ENCODE peak calls at places on chromosomes 13 and 19, in six cellular contexts. One of them, this sample, is unnamed. For H3K4me1, the result is how much of the 10 kb centered on the place peaks cover.

GRCh38 chr19:9306443-9306842 is 3.2 kb downstream of the ZNF699 start:
- DNase-seq in psoas muscle: no peak
- DNase-seq in upper lobe of left lung: no peak
- DNase-seq in heart right ventricle: no peak
- DNase-seq in colonic mucosa: no peak
- DNase-seq in GM23338: no peak
- DNase-seq in this sample: no peak

GRCh38 chr13:49436890-49437289 is 7.0 kb downstream of the CAB39L start:
- DNase-seq in heart right ventricle: peak
- DNase-seq in psoas muscle: peak
- DNase-seq in GM23338: no peak
- DNase-seq in upper lobe of left lung: no peak
- DNase-seq in colonic mucosa: no peak
- DNase-seq in this sample: no peak

GRCh38 chr19:40611096-40611495 is 9.9 kb downstream of the LTBP4 start:
- DNase-seq in heart right ventricle: no peak
- DNase-seq in upper lobe of left lung: peak
- DNase-seq in colonic mucosa: peak
- DNase-seq in GM23338: no peak
- DNase-seq in psoas muscle: no peak
- DNase-seq in this sample: peak

GRCh38 chr13:103876571-103876970 is 810.4 kb upstream of the SLC10A2 start:
- DNase-seq in GM23338: no peak
- DNase-seq in colonic mucosa: no peak
- DNase-seq in upper lobe of left lung: no peak
- DNase-seq in psoas muscle: no peak
- DNase-seq in heart right ventricle: no peak
- DNase-seq in this sample: no peak

GRCh38 chr19:5141926-5142724 is 173.2 kb downstream of the KDM4B start:
- DNase-seq in upper lobe of left lung: no peak
- DNase-seq in psoas muscle: peak
- DNase-seq in heart right ventricle: peak
- DNase-seq in colonic mucosa: no peak
- DNase-seq in GM23338: no peak
- DNase-seq in this sample: peak

GRCh38 chr13:75021151-75021550 is 460.8 kb downstream of the TBC1D4 start:
- DNase-seq in psoas muscle: no peak
- DNase-seq in colonic mucosa: no peak
- DNase-seq in heart right ventricle: no peak
- DNase-seq in GM23338: no peak
- DNase-seq in upper lobe of left lung: no peak
- DNase-seq in this sample: no peak

GRCh38 chr19:14113762-14114414 is 3.7 kb downstream of the PRKACA start:
- DNase-seq in colonic mucosa: peak
- DNase-seq in GM23338: peak
- DNase-seq in heart right ventricle: peak
- DNase-seq in upper lobe of left lung: no peak
- DNase-seq in psoas muscle: peak
- DNase-seq in this sample: peak

GRCh38 chr19:50173144-50173543 is 10.1 kb upstream of the IZUMO2 start:
- DNase-seq in colonic mucosa: peak
- DNase-seq in GM23338: no peak
- DNase-seq in psoas muscle: no peak
- DNase-seq in upper lobe of left lung: no peak
- DNase-seq in heart right ventricle: no peak
- DNase-seq in this sample: peak

GRCh38 chr19:55441692-55442321 is 1.3 kb downstream of the SHISA7 start:
- DNase-seq in GM23338: peak
- DNase-seq in upper lobe of left lung: no peak
- DNase-seq in colonic mucosa: no peak
- DNase-seq in psoas muscle: no peak
- DNase-seq in heart right ventricle: no peak
- DNase-seq in this sample: no peak

GRCh38 chr19:55257461-55258411 is 1.1 kb downstream of the PPP6R1 start:
- DNase-seq in upper lobe of left lung: no peak
- DNase-seq in heart right ventricle: no peak
- DNase-seq in colonic mucosa: peak
- DNase-seq in GM23338: peak
- DNase-seq in psoas muscle: peak
- DNase-seq in this sample: peak

GRCh38 chr19:48023518-48023917 is 20.4 kb downstream of the CABP5 start:
- DNase-seq in upper lobe of left lung: no peak
- DNase-seq in GM23338: no peak
- DNase-seq in colonic mucosa: no peak
- DNase-seq in heart right ventricle: no peak
- DNase-seq in psoas muscle: no peak
- DNase-seq in this sample: no peak

GRCh38 chr13:25827986-25828385 is 223.8 kb downstream of the SHISA2 start:
- DNase-seq in upper lobe of left lung: no peak
- DNase-seq in colonic mucosa: no peak
- DNase-seq in heart right ventricle: no peak
- DNase-seq in GM23338: no peak
- DNase-seq in psoas muscle: no peak
- DNase-seq in this sample: no peak

GRCh38 chr13:47159853-47160550 is 263.1 kb upstream of the HTR2A start:
- DNase-seq in psoas muscle: no peak
- DNase-seq in heart right ventricle: no peak
- DNase-seq in GM23338: no peak
- DNase-seq in upper lobe of left lung: no peak
- DNase-seq in colonic mucosa: no peak
- DNase-seq in this sample: no peak

DNA sequence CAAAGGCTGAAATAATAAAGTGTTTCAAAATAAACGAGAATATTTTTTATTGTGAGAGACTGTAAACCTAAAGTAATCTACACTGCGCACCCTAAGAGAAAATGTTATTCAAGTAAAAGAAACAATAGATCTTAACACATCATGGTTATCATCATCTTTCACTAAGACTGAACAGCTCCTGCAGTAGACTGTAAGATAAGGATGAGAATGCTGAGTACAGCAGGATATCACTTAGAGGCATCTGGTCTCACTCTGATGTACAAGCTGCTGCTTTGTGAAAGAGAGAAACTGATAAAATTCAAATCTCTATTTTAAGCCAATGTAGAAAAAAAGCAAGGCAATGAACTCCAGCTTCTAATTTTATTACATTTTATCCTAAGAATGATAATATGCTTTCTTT is 261.7 kb upstream of the HTR2A start:
- DNase-seq in upper lobe of left lung: no peak
- DNase-seq in psoas muscle: no peak
- DNase-seq in heart right ventricle: no peak
- DNase-seq in colonic mucosa: no peak
- DNase-seq in GM23338: no peak
- DNase-seq in this sample: no peak
- H3K4me3 ChIP-seq in upper lobe of left lung: no peak
- H3K4me3 ChIP-seq in psoas muscle: no peak
- H3K4me3 ChIP-seq in heart right ventricle: no peak
- H3K4me3 ChIP-seq in colonic mucosa: no peak
- H3K4me3 ChIP-seq in GM23338: no peak
- H3K4me3 ChIP-seq in this sample: no peak

GRCh38 chr13:76886292-76887061 is at the start of gene KCTD12:
- DNase-seq in psoas muscle: peak
- DNase-seq in heart right ventricle: peak
- DNase-seq in upper lobe of left lung: peak
- DNase-seq in GM23338: peak
- DNase-seq in colonic mucosa: peak
- DNase-seq in this sample: peak
- TF ChIP-seq CTCF in psoas muscle: peak
- TF ChIP-seq CTCF in heart right ventricle: peak
- TF ChIP-seq CTCF in upper lobe of left lung: peak
- TF ChIP-seq CTCF in GM23338: no peak
- TF ChIP-seq CTCF in colonic mucosa: no peak
- TF ChIP-seq CTCF in this sample: no peak

GRCh38 chr13:27446986-27447583 is 3.3 kb downstream of the MTIF3 start:
- DNase-seq in colonic mucosa: no peak
- DNase-seq in GM23338: no peak
- DNase-seq in heart right ventricle: no peak
- DNase-seq in upper lobe of left lung: no peak
- DNase-seq in psoas muscle: no peak
- DNase-seq in this sample: no peak

GRCh38 chr13:27448308-27448707 is 2.1 kb downstream of the MTIF3 start:
- DNase-seq in GM23338: no peak
- DNase-seq in psoas muscle: no peak
- DNase-seq in colonic mucosa: no peak
- DNase-seq in heart right ventricle: peak
- DNase-seq in upper lobe of left lung: no peak
- DNase-seq in this sample: no peak

GRCh38 chr13:27442071-27442647 is 8.2 kb downstream of the MTIF3 start:
- DNase-seq in GM23338: peak
- DNase-seq in heart right ventricle: no peak
- DNase-seq in psoas muscle: no peak
- DNase-seq in colonic mucosa: peak
- DNase-seq in upper lobe of left lung: no peak
- DNase-seq in this sample: no peak

GRCh38 chr13:27440408-27440807 is 10.0 kb downstream of the MTIF3 start:
- DNase-seq in psoas muscle: no peak
- DNase-seq in colonic mucosa: no peak
- DNase-seq in GM23338: no peak
- DNase-seq in upper lobe of left lung: no peak
- DNase-seq in heart right ventricle: no peak
- DNase-seq in this sample: no peak

GRCh38 chr13:27442797-27443196 is 7.6 kb downstream of the MTIF3 start:
- DNase-seq in colonic mucosa: no peak
- DNase-seq in GM23338: no peak
- DNase-seq in upper lobe of left lung: no peak
- DNase-seq in psoas muscle: no peak
- DNase-seq in heart right ventricle: no peak
- DNase-seq in this sample: no peak
- H3K4me1 ChIP-seq in colonic mucosa: under half
- H3K4me1 ChIP-seq in GM23338: under half
- H3K4me1 ChIP-seq in upper lobe of left lung: under half
- H3K4me1 ChIP-seq in psoas muscle: under half
- H3K4me1 ChIP-seq in heart right ventricle: under half
- H3K4me1 ChIP-seq in this sample: under half

GRCh38 chr19:2457394-2458037 is 757 bp upstream of the LMNB2 start:
- DNase-seq in psoas muscle: no peak
- DNase-seq in GM23338: no peak
- DNase-seq in upper lobe of left lung: no peak
- DNase-seq in colonic mucosa: no peak
- DNase-seq in heart right ventricle: no peak
- DNase-seq in this sample: no peak
- H3K4me3 ChIP-seq in psoas muscle: peak
- H3K4me3 ChIP-seq in GM23338: peak
- H3K4me3 ChIP-seq in upper lobe of left lung: no peak
- H3K4me3 ChIP-seq in colonic mucosa: peak
- H3K4me3 ChIP-seq in heart right ventricle: peak
- H3K4me3 ChIP-seq in this sample: no peak

DNA sequence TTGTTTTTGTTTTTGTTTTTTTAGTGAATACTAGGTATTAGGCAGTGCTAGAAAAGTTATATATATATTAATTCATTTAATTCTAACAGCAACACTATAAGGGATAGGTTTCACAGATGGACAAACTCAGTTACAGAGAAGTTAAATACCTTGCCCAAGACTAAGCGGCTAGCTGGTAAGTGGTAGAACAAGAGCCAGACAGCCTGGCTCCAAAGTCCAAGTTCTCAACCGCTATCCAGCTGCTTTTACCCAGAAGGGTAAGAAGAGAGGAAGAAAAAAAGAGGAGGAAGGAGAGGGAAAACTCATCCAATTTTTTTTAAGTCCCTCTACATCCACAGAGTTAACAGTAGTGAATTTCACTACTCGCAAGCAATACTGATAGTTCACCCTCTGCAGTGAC is 217.0 kb downstream of the SPRY2 start:
- DNase-seq in psoas muscle: no peak
- DNase-seq in heart right ventricle: no peak
- DNase-seq in GM23338: no peak
- DNase-seq in upper lobe of left lung: no peak
- DNase-seq in colonic mucosa: peak
- DNase-seq in this sample: no peak
- TF ChIP-seq CTCF in psoas muscle: no peak
- TF ChIP-seq CTCF in heart right ventricle: no peak
- TF ChIP-seq CTCF in GM23338: no peak
- TF ChIP-seq CTCF in upper lobe of left lung: no peak
- TF ChIP-seq CTCF in colonic mucosa: no peak
- TF ChIP-seq CTCF in this sample: no peak

GRCh38 chr13:90906554-90906953 is 440.9 kb upstream of the MIR17HG start:
- DNase-seq in GM23338: no peak
- DNase-seq in colonic mucosa: no peak
- DNase-seq in heart right ventricle: no peak
- DNase-seq in psoas muscle: no peak
- DNase-seq in upper lobe of left lung: no peak
- DNase-seq in this sample: no peak
- H3K4me1 ChIP-seq in GM23338: under half
- H3K4me1 ChIP-seq in colonic mucosa: under half
- H3K4me1 ChIP-seq in heart right ventricle: under half
- H3K4me1 ChIP-seq in psoas muscle: under half
- H3K4me1 ChIP-seq in upper lobe of left lung: under half
- H3K4me1 ChIP-seq in this sample: under half

GRCh38 chr13:20130012-20130411 is 30.8 kb downstream of the GJA3 start:
- DNase-seq in colonic mucosa: no peak
- DNase-seq in GM23338: no peak
- DNase-seq in upper lobe of left lung: no peak
- DNase-seq in psoas muscle: no peak
- DNase-seq in heart right ventricle: no peak
- DNase-seq in this sample: no peak

GRCh38 chr13:20128459-20128927 is 32.4 kb downstream of the GJA3 start:
- DNase-seq in GM23338: no peak
- DNase-seq in heart right ventricle: no peak
- DNase-seq in upper lobe of left lung: peak
- DNase-seq in psoas muscle: no peak
- DNase-seq in colonic mucosa: peak
- DNase-seq in this sample: peak

GRCh38 chr13:20127563-20128458 is 33.0 kb downstream of the GJA3 start:
- DNase-seq in heart right ventricle: peak
- DNase-seq in psoas muscle: peak
- DNase-seq in GM23338: peak
- DNase-seq in upper lobe of left lung: peak
- DNase-seq in colonic mucosa: peak
- DNase-seq in this sample: peak

GRCh38 chr13:20130652-20131051 is 30.2 kb downstream of the GJA3 start:
- DNase-seq in psoas muscle: no peak
- DNase-seq in heart right ventricle: no peak
- DNase-seq in upper lobe of left lung: no peak
- DNase-seq in GM23338: no peak
- DNase-seq in colonic mucosa: no peak
- DNase-seq in this sample: no peak

GRCh38 chr13:20129076-20129475 is 31.8 kb downstream of the GJA3 start:
- DNase-seq in psoas muscle: no peak
- DNase-seq in upper lobe of left lung: no peak
- DNase-seq in heart right ventricle: no peak
- DNase-seq in GM23338: no peak
- DNase-seq in colonic mucosa: no peak
- DNase-seq in this sample: no peak
- H3K4me3 ChIP-seq in psoas muscle: peak
- H3K4me3 ChIP-seq in upper lobe of left lung: no peak
- H3K4me3 ChIP-seq in heart right ventricle: peak
- H3K4me3 ChIP-seq in GM23338: peak
- H3K4me3 ChIP-seq in colonic mucosa: peak
- H3K4me3 ChIP-seq in this sample: no peak